ENCODE peak calls at places on chromosomes 2 and 18, in seven cellular contexts. Z is stimulated activated CD8-positive, alpha-beta memory T cell treated with anti-CD3 and anti-CD28 coated beads, Interleukin-2, amount 100 ng/mL, for 1 hour; E is left cardiac atrium; W is lower leg skin; L is GM23248; S is left ventricle myocardium superior; X is stomach. B is an unnamed sample.

GRCh38 chr2:193446967-193447366 is 1252.2 kb upstream of the TMEFF2 start:
- DNase-seq in Z (no peak), E (no peak), W (no peak), L (no peak), S (no peak), X (no peak), B (no peak)

GRCh38 chr2:53913721-53914120 is 54.0 kb upstream of the GPR75 start:
- DNase-seq in Z (no peak), E (no peak), W (no peak), L (peak), S (no peak), X (no peak), B (no peak)

GRCh38 chr2:128496700-128497099 is 178.0 kb upstream of the HS6ST1 start:
- DNase-seq in Z (no peak), E (no peak), W (no peak), L (no peak), S (no peak), X (peak), B (no peak)

GRCh38 chr18:65278939-65279667 is 471.7 kb upstream of the CDH7 start:
- DNase-seq in Z (no peak), E (no peak), W (no peak), L (no peak), S (no peak), X (no peak), B (no peak)

GRCh38 chr2:178422097-178422496 is 28.9 kb downstream of the PRKRA start:
- DNase-seq in Z (no peak), E (no peak), W (no peak), L (no peak), S (no peak), X (no peak), B (no peak)

GRCh38 chr18:69628774-69629359 is 228.2 kb downstream of the DOK6 start:
- DNase-seq in Z (no peak), E (no peak), W (no peak), L (no peak), S (no peak), X (no peak), B (no peak)

GRCh38 chr2:164992818-164993217 is 37.5 kb upstream of the SLC38A11 start:
- DNase-seq in Z (no peak), E (peak), W (peak), L (peak), S (no peak), X (peak), B (peak)

GRCh38 chr18:68438983-68439382 is 275.9 kb downstream of the TMX3 start:
- DNase-seq in Z (no peak), E (peak), W (peak), L (peak), S (peak), X (no peak), B (no peak)

GRCh38 chr2:67524236-67524635 is 127.1 kb downstream of the ETAA1 start:
- DNase-seq in Z (no peak), E (no peak), W (no peak), L (no peak), S (no peak), X (no peak), B (no peak)

GRCh38 chr2:96548558-96549465 is 12.3 kb downstream of the ARID5A start:
- DNase-seq in Z (no peak), E (no peak), W (no peak), L (no peak), S (no peak), X (no peak), B (no peak)

GRCh38 chr2:56448403-56448998 is 264.7 kb downstream of the CCDC85A start:
- DNase-seq in Z (no peak), E (no peak), W (no peak), L (peak), S (no peak), X (no peak), B (no peak)

GRCh38 chr18:79736846-79737245 is 57.2 kb downstream of the CTDP1 start:
- DNase-seq in Z (no peak), E (no peak), W (no peak), L (no peak), S (no peak), X (no peak), B (no peak)

GRCh38 chr2:33719067-33719466 is 120.0 kb upstream of the FAM98A start:
- DNase-seq in Z (no peak), E (no peak), W (no peak), L (no peak), S (no peak), X (no peak), B (no peak)

GRCh38 chr2:240395448-240395847 is 40.0 kb upstream of the GPC1 start:
- DNase-seq in Z (no peak), E (no peak), W (no peak), L (no peak), S (peak), X (no peak), B (peak)

GRCh38 chr2:217077841-217078407 is 218.1 kb upstream of the TNP1 start:
- DNase-seq in Z (no peak), E (no peak), W (no peak), L (peak), S (no peak), X (no peak), B (no peak)

GRCh38 chr2:95278637-95279225 is 4.5 kb downstream of the PROM2 start:
- DNase-seq in Z (no peak), E (no peak), W (no peak), L (no peak), S (no peak), X (no peak), B (no peak)

GRCh38 chr2:101355561-101356130 is 31.7 kb downstream of the CREG2 start:
- DNase-seq in Z (no peak), E (no peak), W (no peak), L (peak), S (no peak), X (no peak), B (no peak)

GRCh38 chr2:66436546-66436945 is 1.6 kb downstream of the MEIS1 start:
- DNase-seq in Z (no peak), E (no peak), W (no peak), L (peak), S (no peak), X (no peak), B (no peak)

GRCh38 chr2:55859875-55860274 is 63.7 kb downstream of the EFEMP1 start:
- DNase-seq in Z (no peak), E (no peak), W (no peak), L (no peak), S (no peak), X (no peak), B (no peak)

GRCh38 chr18:2985628-2986027 is 27.3 kb downstream of the LPIN2 start:
- DNase-seq in Z (no peak), E (no peak), W (no peak), L (peak), S (no peak), X (no peak), B (no peak)

GRCh38 chr2:196163285-196163684 is 8.1 kb downstream of the STK17B start:
- DNase-seq in Z (no peak), E (no peak), W (no peak), L (no peak), S (no peak), X (no peak), B (no peak)

GRCh38 chr18:25503567-25504081 is 151.7 kb upstream of the ZNF521 start:
- DNase-seq in Z (no peak), E (peak), W (peak), L (peak), S (peak), X (no peak), B (peak)

GRCh38 chr2:217398101-217398500 is 538.2 kb upstream of the TNP1 start:
- DNase-seq in Z (no peak), E (no peak), W (no peak), L (no peak), S (no peak), X (no peak), B (no peak)

GRCh38 chr2:20939786-20940480 is 103.9 kb downstream of the APOB start:
- DNase-seq in Z (no peak), E (no peak), W (no peak), L (no peak), S (no peak), X (no peak), B (no peak)

GRCh38 chr2:137963535-137964065 is 673 bp upstream of the HNMT start:
- DNase-seq in Z (no peak), E (no peak), W (no peak), L (no peak), S (no peak), X (no peak), B (no peak)

GRCh38 chr2:182761903-182762302 is 45.8 kb downstream of the DNAJC10 start:
- DNase-seq in Z (no peak), E (no peak), W (no peak), L (peak), S (no peak), X (no peak), B (no peak)

GRCh38 chr2:160658851-160659250 is 165.2 kb upstream of the RBMS1 start:
- DNase-seq in Z (no peak), E (no peak), W (no peak), L (no peak), S (no peak), X (no peak), B (no peak)

GRCh38 chr2:18336975-18337374 is 223.5 kb downstream of the RDH14 start:
- DNase-seq in Z (no peak), E (no peak), W (no peak), L (no peak), S (no peak), X (no peak), B (no peak)

GRCh38 chr2:45177870-45178269 is 168.6 kb upstream of the SIX2 start:
- DNase-seq in Z (no peak), E (no peak), W (no peak), L (peak), S (no peak), X (no peak), B (no peak)